ENCODE peak calls at places on chromosomes 13 and 19, in four cellular contexts. One of them, this sample, is unnamed.

GRCh38 chr19:41776700-41777099 is 19.7 kb upstream of the CEACAM3 start:
- DNase-seq in IMR-90: no peak
- DNase-seq in esophagus muscularis mucosa: no peak
- DNase-seq in mammary epithelial cell: no peak
- DNase-seq in this sample: no peak

GRCh38 chr13:90105276-90105675 is 1242.2 kb upstream of the MIR17HG start:
- DNase-seq in mammary epithelial cell: peak; percentile 75
- DNase-seq in IMR-90: no peak
- DNase-seq in esophagus muscularis mucosa: no peak
- DNase-seq in this sample: no peak

GRCh38 chr13:97322740-97323342 is 100.7 kb downstream of the MBNL2 start:
- DNase-seq in esophagus muscularis mucosa: peak; percentile 53
- DNase-seq in IMR-90: peak; percentile 78
- DNase-seq in mammary epithelial cell: no peak
- DNase-seq in this sample: no peak

GRCh38 chr19:9735986-9736385 is 32.6 kb downstream of the ZNF846 start:
- DNase-seq in esophagus muscularis mucosa: no peak
- DNase-seq in IMR-90: no peak
- DNase-seq in mammary epithelial cell: no peak
- DNase-seq in this sample: no peak

GRCh38 chr13:101915755-101916107 is 463.3 kb downstream of the ITGBL1 start:
- DNase-seq in esophagus muscularis mucosa: no peak
- DNase-seq in IMR-90: no peak
- DNase-seq in mammary epithelial cell: no peak
- DNase-seq in this sample: no peak

GRCh38 chr19:45523642-45524256 is 16.5 kb downstream of the VASP start:
- DNase-seq in esophagus muscularis mucosa: peak; percentile 94
- DNase-seq in mammary epithelial cell: peak; percentile 72
- DNase-seq in IMR-90: peak; percentile 80
- DNase-seq in this sample: peak; percentile 91

GRCh38 chr19:41621654-41622053 is 5.2 kb downstream of the CEACAM4 start:
- DNase-seq in esophagus muscularis mucosa: no peak
- DNase-seq in mammary epithelial cell: no peak
- DNase-seq in IMR-90: no peak
- DNase-seq in this sample: no peak

GRCh38 chr19:19297759-19298158 is 22.6 kb downstream of the SUGP1 start:
- DNase-seq in mammary epithelial cell: no peak
- DNase-seq in esophagus muscularis mucosa: no peak
- DNase-seq in IMR-90: no peak
- DNase-seq in this sample: no peak

GRCh38 chr19:14369399-14370168 is 11.7 kb upstream of the ADGRE5 start:
- DNase-seq in mammary epithelial cell: no peak
- DNase-seq in IMR-90: peak; percentile 64
- DNase-seq in esophagus muscularis mucosa: no peak
- DNase-seq in this sample: no peak

GRCh38 chr13:30388401-30389283 is 33.7 kb upstream of the UBE2L5 start:
- DNase-seq in mammary epithelial cell: peak; percentile 42
- DNase-seq in esophagus muscularis mucosa: no peak
- DNase-seq in IMR-90: peak; percentile 89
- DNase-seq in this sample: no peak

GRCh38 chr13:95536629-95537241 is 15.8 kb upstream of the CLDN10 start:
- DNase-seq in esophagus muscularis mucosa: no peak
- DNase-seq in IMR-90: peak; percentile 39
- DNase-seq in mammary epithelial cell: peak; percentile 12
- DNase-seq in this sample: no peak

GRCh38 chr13:113507564-113508210 is 17.2 kb upstream of the DCUN1D2 start:
- DNase-seq in mammary epithelial cell: no peak
- DNase-seq in IMR-90: no peak
- DNase-seq in esophagus muscularis mucosa: no peak
- DNase-seq in this sample: no peak

GRCh38 chr13:102466836-102467235 is 65.0 kb upstream of the FGF14 start:
- DNase-seq in esophagus muscularis mucosa: no peak
- DNase-seq in IMR-90: no peak
- DNase-seq in mammary epithelial cell: no peak
- DNase-seq in this sample: no peak

GRCh38 chr19:45350477-45351058 is 10.0 kb downstream of the KLC3 start:
- DNase-seq in mammary epithelial cell: no peak
- DNase-seq in IMR-90: no peak
- DNase-seq in esophagus muscularis mucosa: no peak
- DNase-seq in this sample: no peak

GRCh38 chr13:52842440-52842839 is 6.0 kb downstream of the PCDH8 start:
- DNase-seq in IMR-90: no peak
- DNase-seq in mammary epithelial cell: no peak
- DNase-seq in esophagus muscularis mucosa: no peak
- DNase-seq in this sample: no peak

GRCh38 chr13:44406617-44407016 is 33.0 kb downstream of the SERP2 start:
- DNase-seq in IMR-90: no peak
- DNase-seq in mammary epithelial cell: no peak
- DNase-seq in esophagus muscularis mucosa: no peak
- DNase-seq in this sample: no peak

GRCh38 chr13:114146629-114147028 is 14.2 kb upstream of the RASA3 start:
- DNase-seq in IMR-90: no peak
- DNase-seq in esophagus muscularis mucosa: no peak
- DNase-seq in mammary epithelial cell: no peak
- DNase-seq in this sample: no peak

GRCh38 chr13:103758222-103758621 is 692.0 kb upstream of the SLC10A2 start:
- DNase-seq in mammary epithelial cell: no peak
- DNase-seq in esophagus muscularis mucosa: no peak
- DNase-seq in IMR-90: no peak
- DNase-seq in this sample: no peak

GRCh38 chr19:41702208-41702651 is 6.2 kb upstream of the CEACAM5 start:
- DNase-seq in IMR-90: peak; percentile 33
- DNase-seq in mammary epithelial cell: peak; percentile 30
- DNase-seq in esophagus muscularis mucosa: peak; percentile 75
- DNase-seq in this sample: no peak

GRCh38 chr13:108787709-108788394 is 158.4 kb downstream of the MYO16 start:
- DNase-seq in IMR-90: no peak
- DNase-seq in esophagus muscularis mucosa: no peak
- DNase-seq in mammary epithelial cell: no peak
- DNase-seq in this sample: no peak

GRCh38 chr19:8459520-8460260 is 14.9 kb downstream of the HNRNPM start:
- DNase-seq in IMR-90: peak; percentile 86
- DNase-seq in esophagus muscularis mucosa: no peak
- DNase-seq in mammary epithelial cell: no peak
- DNase-seq in this sample: no peak

GRCh38 chr13:43301341-43301969 is 278.1 kb downstream of the DNAJC15 start:
- DNase-seq in mammary epithelial cell: no peak
- DNase-seq in esophagus muscularis mucosa: no peak
- DNase-seq in IMR-90: peak; percentile 57
- DNase-seq in this sample: no peak

GRCh38 chr13:27449936-27450828 is at the start of gene MTIF3:
- DNase-seq in mammary epithelial cell: peak; percentile 94
- DNase-seq in IMR-90: peak; percentile 90
- DNase-seq in esophagus muscularis mucosa: peak; percentile 98
- DNase-seq in this sample: peak; percentile 95
- TF ChIP-seq CTCF in mammary epithelial cell: peak; percentile 8
- TF ChIP-seq CTCF in IMR-90: no peak
- TF ChIP-seq CTCF in esophagus muscularis mucosa: peak; percentile 23
- TF ChIP-seq CTCF in this sample: no peak

GRCh38 chr19:30371960-30372824 is at the start of gene ZNF536:
- DNase-seq in mammary epithelial cell: no peak
- DNase-seq in esophagus muscularis mucosa: no peak
- DNase-seq in IMR-90: no peak
- DNase-seq in this sample: no peak
- TF ChIP-seq CTCF in mammary epithelial cell: no peak
- TF ChIP-seq CTCF in esophagus muscularis mucosa: no peak
- TF ChIP-seq CTCF in IMR-90: no peak
- TF ChIP-seq CTCF in this sample: no peak

GRCh38 chr19:39416152-39416551 is 3.7 kb downstream of the PLEKHG2 start:
- DNase-seq in mammary epithelial cell: no peak
- DNase-seq in esophagus muscularis mucosa: no peak
- DNase-seq in IMR-90: no peak
- DNase-seq in this sample: no peak

GRCh38 chr19:39413903-39414608 is 1.6 kb downstream of the PLEKHG2 start:
- DNase-seq in IMR-90: peak; percentile 28
- DNase-seq in mammary epithelial cell: no peak
- DNase-seq in esophagus muscularis mucosa: no peak
- DNase-seq in this sample: no peak

GRCh38 chr19:39413269-39413902 is 917 bp downstream of the PLEKHG2 start:
- DNase-seq in esophagus muscularis mucosa: no peak
- DNase-seq in IMR-90: peak; percentile 60
- DNase-seq in mammary epithelial cell: no peak
- DNase-seq in this sample: no peak

GRCh38 chr19:39416626-39417120 is 4.2 kb downstream of the PLEKHG2 start:
- DNase-seq in IMR-90: no peak
- DNase-seq in mammary epithelial cell: no peak
- DNase-seq in esophagus muscularis mucosa: no peak
- DNase-seq in this sample: no peak

GRCh38 chr19:39415111-39416046 is 2.9 kb downstream of the PLEKHG2 start:
- DNase-seq in mammary epithelial cell: no peak
- DNase-seq in IMR-90: no peak
- DNase-seq in esophagus muscularis mucosa: no peak
- DNase-seq in this sample: no peak
- TF ChIP-seq CTCF in mammary epithelial cell: no peak
- TF ChIP-seq CTCF in IMR-90: peak; percentile 10
- TF ChIP-seq CTCF in esophagus muscularis mucosa: peak; percentile 4
- TF ChIP-seq CTCF in this sample: no peak

DNA sequence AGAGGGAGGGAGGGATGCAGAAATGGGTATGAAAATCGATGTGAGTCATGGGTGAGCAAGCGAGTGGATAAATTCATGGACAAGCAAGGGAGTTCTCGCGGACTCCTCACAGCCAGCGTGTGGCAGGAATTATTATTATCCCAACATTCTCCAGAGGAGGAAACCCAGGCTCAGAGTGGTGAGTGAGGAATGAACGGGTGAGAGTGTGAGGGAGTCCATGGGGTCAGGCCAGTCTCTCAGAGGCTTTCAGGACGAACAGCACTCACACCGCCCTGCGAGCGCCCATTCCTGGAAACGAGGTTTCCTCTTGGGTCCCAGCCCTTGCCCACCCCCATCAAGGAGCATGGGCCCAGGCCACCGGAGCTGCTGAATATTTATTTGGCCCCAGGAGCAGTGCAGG is 6.3 kb upstream of the DNAAF3 start:
- DNase-seq in IMR-90: peak; percentile 75
- DNase-seq in mammary epithelial cell: peak; percentile 36
- DNase-seq in esophagus muscularis mucosa: no peak
- DNase-seq in this sample: no peak
- TF ChIP-seq CTCF in IMR-90: peak; percentile 21
- TF ChIP-seq CTCF in mammary epithelial cell: no peak
- TF ChIP-seq CTCF in esophagus muscularis mucosa: no peak
- TF ChIP-seq CTCF in this sample: no peak

GRCh38 chr13:34941436-34941834 is 635 bp upstream of the NBEA start:
- DNase-seq in esophagus muscularis mucosa: no peak
- DNase-seq in IMR-90: no peak
- DNase-seq in mammary epithelial cell: no peak
- DNase-seq in this sample: no peak

GRCh38 chr13:34943675-34944634 is 1.9 kb downstream of the NBEA start:
- DNase-seq in IMR-90: no peak
- DNase-seq in esophagus muscularis mucosa: no peak
- DNase-seq in mammary epithelial cell: no peak
- DNase-seq in this sample: no peak

GRCh38 chr13:34941835-34942731 is at the start of gene NBEA:
- DNase-seq in mammary epithelial cell: peak; percentile 55
- DNase-seq in esophagus muscularis mucosa: peak; percentile 95
- DNase-seq in IMR-90: peak; percentile 38
- DNase-seq in this sample: peak; percentile 92

GRCh38 chr13:34939771-34940170 is 2.3 kb upstream of the NBEA start:
- DNase-seq in esophagus muscularis mucosa: no peak
- DNase-seq in IMR-90: no peak
- DNase-seq in mammary epithelial cell: no peak
- DNase-seq in this sample: no peak

DNA sequence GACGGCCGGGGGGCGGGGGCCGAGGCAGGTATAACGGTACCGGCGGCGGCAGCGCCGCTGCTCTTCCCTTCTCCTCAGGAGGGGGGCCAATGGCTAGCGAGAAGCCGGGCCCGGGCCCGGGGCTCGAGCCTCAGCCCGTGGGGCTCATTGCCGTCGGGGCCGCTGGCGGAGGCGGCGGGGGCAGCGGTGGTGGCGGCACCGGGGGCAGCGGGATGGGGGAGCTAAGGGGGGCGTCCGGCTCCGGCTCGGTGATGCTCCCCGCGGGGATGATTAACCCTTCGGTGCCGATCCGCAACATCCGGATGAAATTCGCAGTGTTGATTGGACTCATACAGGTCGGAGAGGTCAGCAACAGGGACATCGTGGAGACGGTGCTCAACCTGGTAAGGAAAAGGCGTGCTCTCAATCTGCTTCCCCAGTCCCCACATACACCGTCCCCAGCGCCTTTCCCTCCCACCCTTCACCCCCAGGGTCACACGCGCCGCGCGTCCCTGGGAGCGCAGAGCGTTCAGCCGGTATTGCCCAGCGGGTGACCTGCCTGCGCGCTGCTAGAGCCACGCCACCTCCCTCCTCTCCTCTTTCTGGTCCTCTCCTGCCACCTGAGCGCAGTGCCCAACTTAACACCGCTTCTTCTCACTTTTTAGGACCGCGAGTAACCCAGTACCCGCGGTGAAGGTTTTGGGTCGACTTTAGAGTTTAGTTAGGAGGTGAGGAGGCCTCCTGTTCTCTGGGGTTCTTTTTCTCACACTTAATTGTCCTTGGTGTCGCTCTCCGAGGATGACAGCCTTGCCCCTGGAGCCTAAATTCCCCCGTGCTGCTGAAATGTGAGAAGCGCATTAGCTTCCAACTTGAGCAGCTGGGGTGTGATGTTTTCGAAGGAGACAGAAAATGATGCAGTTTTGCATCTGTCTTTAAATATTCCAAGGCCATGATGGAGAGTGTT is 933 bp downstream of the NBEA start:
- DNase-seq in IMR-90: no peak
- DNase-seq in mammary epithelial cell: no peak
- DNase-seq in esophagus muscularis mucosa: no peak
- DNase-seq in this sample: no peak
- TF ChIP-seq CTCF in IMR-90: no peak
- TF ChIP-seq CTCF in mammary epithelial cell: no peak
- TF ChIP-seq CTCF in esophagus muscularis mucosa: no peak
- TF ChIP-seq CTCF in this sample: no peak

DNA sequence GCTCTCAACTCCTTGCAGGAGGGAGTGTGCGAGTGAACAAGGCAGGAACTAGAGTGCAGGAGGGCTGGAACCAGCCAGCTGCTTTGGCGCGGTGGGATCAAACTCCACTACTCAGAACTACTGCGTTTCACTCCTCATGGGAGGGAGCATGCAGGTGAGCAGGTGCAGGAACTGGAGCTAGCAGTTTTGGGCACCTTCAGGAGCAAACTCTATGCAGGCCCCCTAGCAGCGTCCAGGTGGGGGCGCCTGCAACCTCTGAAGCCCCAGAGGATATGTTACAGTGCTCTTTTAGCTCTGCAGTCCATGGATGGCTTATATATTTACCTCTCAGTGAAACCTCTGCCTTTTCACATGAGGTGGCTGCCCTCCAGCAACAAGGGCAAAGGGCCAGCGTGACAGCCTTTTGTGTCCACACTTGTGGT is 1303.4 kb downstream of the PCDH9 start:
- DNase-seq in mammary epithelial cell: no peak
- DNase-seq in esophagus muscularis mucosa: no peak
- DNase-seq in IMR-90: no peak
- DNase-seq in this sample: no peak
- TF ChIP-seq CTCF in mammary epithelial cell: peak; percentile 32
- TF ChIP-seq CTCF in esophagus muscularis mucosa: peak; percentile 47
- TF ChIP-seq CTCF in IMR-90: no peak
- TF ChIP-seq CTCF in this sample: peak; percentile 18

GRCh38 chr13:76036176-76036575 is 400.0 kb downstream of the LMO7 start:
- DNase-seq in mammary epithelial cell: no peak
- DNase-seq in esophagus muscularis mucosa: no peak
- DNase-seq in IMR-90: peak; percentile 20
- DNase-seq in this sample: no peak

GRCh38 chr13:76035711-76036110 is 399.6 kb downstream of the LMO7 start:
- DNase-seq in mammary epithelial cell: no peak
- DNase-seq in esophagus muscularis mucosa: no peak
- DNase-seq in IMR-90: peak; percentile 74
- DNase-seq in this sample: no peak

GRCh38 chr13:76043882-76044281 is 407.8 kb downstream of the LMO7 start:
- DNase-seq in IMR-90: no peak
- DNase-seq in mammary epithelial cell: no peak
- DNase-seq in esophagus muscularis mucosa: no peak
- DNase-seq in this sample: no peak

GRCh38 chr13:76038920-76039716 is 403.0 kb downstream of the LMO7 start:
- DNase-seq in mammary epithelial cell: no peak
- DNase-seq in esophagus muscularis mucosa: no peak
- DNase-seq in IMR-90: no peak
- DNase-seq in this sample: no peak
- TF ChIP-seq CTCF in mammary epithelial cell: no peak
- TF ChIP-seq CTCF in esophagus muscularis mucosa: no peak
- TF ChIP-seq CTCF in IMR-90: no peak
- TF ChIP-seq CTCF in this sample: no peak